ENCODE peak calls at places on chromosome X, in ten cellular contexts. W is GM23248; E is endothelial cell of umbilical vein; M is CD8-positive, alpha-beta T cell; S is breast epithelium; L is hepatocyte; R is uterus; B is trophoblast cell; O is mammary epithelial cell; I is IMR-90. F is an unnamed sample.
A peak's percentile ranks its signal among the peaks of the same experiment; 100 is the strongest.

GRCh38 chrX:136115124-136115908 is 32.0 kb upstream of the FHL1 start:
- DNase-seq in W (peak; percentile 46), E (no peak), M (no peak), S (no peak), L (no peak), R (peak; percentile 32), B (peak; percentile 65), O (no peak), I (peak; percentile 16), F (no peak)

GRCh38 chrX:2550288-2551020 is 49.7 kb upstream of the DHRSX start:
- DNase-seq in W (peak; percentile 9), E (no peak), M (no peak), S (no peak), L (peak; percentile 26), R (no peak), B (peak; percentile 91), O (no peak), I (no peak), F (no peak)

GRCh38 chrX:105229146-105229545 is 8.7 kb upstream of the TEX13A start:
- DNase-seq in W (no peak), E (no peak), M (no peak), S (no peak), L (no peak), R (no peak), B (no peak), O (no peak), I (no peak), F (no peak)

GRCh38 chrX:132737743-132738142 is 220.7 kb downstream of the HS6ST2 start:
- DNase-seq in W (no peak), E (no peak), M (peak; percentile 53), S (peak; percentile 47), L (no peak), R (no peak), B (no peak), O (peak; percentile 38), I (no peak), F (no peak)

GRCh38 chrX:135974279-135974856 is 580 bp upstream of the MMGT1 start:
- DNase-seq in W (no peak), E (peak; percentile 18), M (peak; percentile 81), S (peak; percentile 69), L (peak; percentile 85), R (peak; percentile 68), B (peak; percentile 23), O (no peak), I (peak; percentile 52), F (peak; percentile 93)

GRCh38 chrX:77639820-77640219 is 146.2 kb downstream of the ATRX start:
- DNase-seq in W (no peak), E (no peak), M (no peak), S (no peak), L (no peak), R (no peak), B (no peak), O (no peak), I (no peak), F (no peak)

GRCh38 chrX:30262763-30263162 is 15.8 kb downstream of the MAGEB1 start:
- DNase-seq in W (no peak), E (no peak), M (no peak), S (no peak), L (no peak), R (no peak), B (no peak), O (no peak), I (no peak), F (no peak)

GRCh38 chrX:128436397-128437103 is 384.3 kb upstream of the ACTRT1 start:
- DNase-seq in W (no peak), E (peak; percentile 0), M (no peak), S (no peak), L (no peak), R (no peak), B (no peak), O (no peak), I (no peak), F (no peak)

GRCh38 chrX:74923942-74924448 is 1.3 kb downstream of the NEXMIF start:
- DNase-seq in W (peak; percentile 1), E (no peak), M (no peak), S (no peak), L (peak; percentile 16), R (peak; percentile 28), B (no peak), O (no peak), I (no peak), F (no peak)

GRCh38 chrX:7168366-7168765 is 20.4 kb upstream of the PUDP start:
- DNase-seq in W (peak; percentile 8), E (no peak), M (no peak), S (no peak), L (no peak), R (no peak), B (no peak), O (no peak), I (no peak), F (no peak)

GRCh38 chrX:141176586-141177451 is at the start of gene LDOC1:
- DNase-seq in W (peak; percentile 70), E (peak; percentile 82), M (peak; percentile 79), S (peak; percentile 80), L (peak; percentile 92), R (peak; percentile 84), B (no peak), O (peak; percentile 72), I (peak; percentile 71), F (peak; percentile 92)

GRCh38 chrX:13293700-13294099 is 26.2 kb downstream of the ATXN3L start:
- DNase-seq in W (no peak), E (peak; percentile 41), M (no peak), S (no peak), L (peak; percentile 8), R (no peak), B (peak; percentile 70), O (peak; percentile 95), I (no peak), F (no peak)

GRCh38 chrX:10633722-10634121 is 13.3 kb upstream of the MID1 start:
- DNase-seq in W (peak; percentile 86), E (peak; percentile 89), M (no peak), S (no peak), L (peak; percentile 54), R (peak; percentile 57), B (no peak), O (peak; percentile 90), I (peak; percentile 95), F (no peak)

GRCh38 chrX:70132877-70133302 is 357 bp upstream of the IGBP1 start:
- DNase-seq in W (no peak), E (no peak), M (no peak), S (no peak), L (no peak), R (no peak), B (no peak), O (peak; percentile 7), I (peak; percentile 3), F (no peak)

GRCh38 chrX:26586570-26586969 is 370.6 kb downstream of the MAGEB5 start:
- DNase-seq in W (no peak), E (no peak), M (no peak), S (no peak), L (no peak), R (no peak), B (no peak), O (no peak), I (no peak), F (no peak)

GRCh38 chrX:139113682-139114081 is 402.2 kb upstream of the FGF13 start:
- DNase-seq in W (peak; percentile 58), E (no peak), M (no peak), S (no peak), L (no peak), R (no peak), B (no peak), O (no peak), I (no peak), F (no peak)

GRCh38 chrX:118239471-118239870 is 106.4 kb upstream of the WDR44 start:
- DNase-seq in W (peak; percentile 18), E (peak; percentile 75), M (no peak), S (no peak), L (no peak), R (no peak), B (no peak), O (no peak), I (peak; percentile 61), F (no peak)

GRCh38 chrX:12770440-12770839 is 20.8 kb upstream of the PRPS2 start:
- DNase-seq in W (peak; percentile 43), E (peak; percentile 20), M (no peak), S (no peak), L (peak; percentile 35), R (no peak), B (peak; percentile 55), O (no peak), I (peak; percentile 30), F (no peak)

GRCh38 chrX:138986235-138986634 is 274.7 kb upstream of the FGF13 start:
- DNase-seq in W (peak; percentile 70), E (no peak), M (no peak), S (no peak), L (no peak), R (no peak), B (peak; percentile 30), O (peak; percentile 4), I (no peak), F (no peak)

GRCh38 chrX:31265383-31265782 is 193.5 kb upstream of the FTHL17 start:
- DNase-seq in W (no peak), E (no peak), M (no peak), S (no peak), L (no peak), R (no peak), B (no peak), O (no peak), I (no peak), F (no peak)
- H3K27me3 ChIP-seq in W (no peaks in the 10 kb centered on the region), E (no peaks in the 10 kb centered on the region), M (no peaks in the 10 kb centered on the region), S (peaks cover 32% of the 10 kb centered on the region), L (no peaks in the 10 kb centered on the region), R (no peaks in the 10 kb centered on the region), B (no peaks in the 10 kb centered on the region), O (peaks cover 2% of the 10 kb centered on the region), I (peaks cover 3% of the 10 kb centered on the region), F (no peaks in the 10 kb centered on the region)

GRCh38 chrX:154368630-154369452 is 5.6 kb downstream of the FLNA start:
- DNase-seq in W (peak; percentile 97), E (peak; percentile 74), M (peak; percentile 93), S (no peak), L (peak; percentile 87), R (peak; percentile 84), B (peak; percentile 79), O (peak; percentile 95), I (peak; percentile 90), F (peak; percentile 92)
- H3K4me3 ChIP-seq in W (peak overlapping the region; percentile 92), E (peak overlapping the region; percentile 99), M (peak overlapping the region; percentile 81), S (peak overlapping the region; percentile 68), L (peak overlapping the region; percentile 55), R (peak overlapping the region; percentile 56), B (peak overlapping the region; percentile 75), O (peak overlapping the region; percentile 74), I (peak overlapping the region; percentile 95), F (peak overlapping the region; percentile 67)

DNA sequence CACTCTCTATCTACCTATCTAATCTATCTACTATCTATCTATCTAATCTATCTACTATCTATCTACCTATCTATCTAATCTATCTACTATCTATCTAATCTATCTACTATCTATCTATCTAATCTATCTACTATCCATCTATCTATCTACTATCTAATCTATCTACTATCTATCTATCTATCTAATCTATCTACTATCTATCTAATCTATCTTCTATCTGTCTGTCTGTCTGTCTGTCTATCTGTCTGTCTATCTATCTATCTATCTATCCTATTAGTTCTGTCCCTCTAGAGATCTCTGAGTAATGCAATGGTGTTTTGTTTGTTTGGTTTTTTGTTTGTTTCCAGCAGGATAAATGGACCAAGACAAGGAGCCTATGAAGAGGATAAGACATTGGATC is 9.4 kb upstream of the ASMTL start:
- DNase-seq in W (no peak), E (no peak), M (no peak), S (no peak), L (no peak), R (no peak), B (no peak), O (no peak), I (no peak), F (no peak)
- H3K4me1 ChIP-seq in W (no peaks in the 10 kb centered on the region), E (peaks cover 12% of the 10 kb centered on the region), M (peaks cover 50% of the 10 kb centered on the region), S (no peaks in the 10 kb centered on the region), L (no peaks in the 10 kb centered on the region), R (no peaks in the 10 kb centered on the region), B (no peaks in the 10 kb centered on the region), O (no peaks in the 10 kb centered on the region), I (no peaks in the 10 kb centered on the region), F (no peaks in the 10 kb centered on the region)

GRCh38 chrX:130048686-130049222 is 61.5 kb downstream of the ELF4 start:
- DNase-seq in W (no peak), E (no peak), M (no peak), S (no peak), L (no peak), R (no peak), B (peak; percentile 85), O (no peak), I (no peak), F (no peak)
- H3K27me3 ChIP-seq in W (no peaks in the 10 kb centered on the region), E (no peaks in the 10 kb centered on the region), M (no peaks in the 10 kb centered on the region), S (peaks cover 6% of the 10 kb centered on the region), L (no peaks in the 10 kb centered on the region), R (no peaks in the 10 kb centered on the region), B (no peaks in the 10 kb centered on the region), O (no peaks in the 10 kb centered on the region), I (no peaks in the 10 kb centered on the region), F (no peaks in the 10 kb centered on the region)

F was measured in esophagus muscularis mucosa.